ENCODE peak calls at places on chromosomes 5 and 9, in seven cellular contexts. One of them, this sample, is unnamed.

GRCh38 chr5:133690746-133691145 is 78.4 kb upstream of the FSTL4 start:
- DNase-seq in lower leg skin: no peak
- DNase-seq in transverse colon: no peak
- DNase-seq in heart left ventricle: no peak
- DNase-seq in choroid plexus epithelial cell: no peak
- DNase-seq in GM23338: no peak
- DNase-seq in AG04450: no peak
- DNase-seq in this sample: no peak

GRCh38 chr9:127778280-127779135 is at the start of gene SH2D3C:
- DNase-seq in lower leg skin: no peak
- DNase-seq in transverse colon: peak
- DNase-seq in heart left ventricle: peak
- DNase-seq in choroid plexus epithelial cell: peak
- DNase-seq in GM23338: no peak
- DNase-seq in AG04450: no peak
- DNase-seq in this sample: no peak

GRCh38 chr5:62572918-62573514 is 5.6 kb upstream of the LRRC70 start:
- DNase-seq in lower leg skin: no peak
- DNase-seq in transverse colon: no peak
- DNase-seq in heart left ventricle: no peak
- DNase-seq in choroid plexus epithelial cell: no peak
- DNase-seq in GM23338: no peak
- DNase-seq in AG04450: no peak
- DNase-seq in this sample: no peak

GRCh38 chr5:123460296-123460729 is 37.1 kb upstream of the CEP120 start:
- DNase-seq in lower leg skin: no peak
- DNase-seq in transverse colon: peak
- DNase-seq in heart left ventricle: no peak
- DNase-seq in choroid plexus epithelial cell: peak
- DNase-seq in GM23338: peak
- DNase-seq in AG04450: no peak
- DNase-seq in this sample: no peak

GRCh38 chr9:34413229-34413852 is 36.6 kb upstream of the MYORG start:
- DNase-seq in lower leg skin: no peak
- DNase-seq in transverse colon: peak
- DNase-seq in heart left ventricle: peak
- DNase-seq in choroid plexus epithelial cell: peak
- DNase-seq in GM23338: peak
- DNase-seq in AG04450: peak
- DNase-seq in this sample: no peak

GRCh38 chr9:27634879-27635278 is 61.6 kb upstream of the C9orf72 start:
- DNase-seq in lower leg skin: no peak
- DNase-seq in transverse colon: no peak
- DNase-seq in heart left ventricle: no peak
- DNase-seq in choroid plexus epithelial cell: no peak
- DNase-seq in GM23338: no peak
- DNase-seq in AG04450: no peak
- DNase-seq in this sample: no peak

GRCh38 chr5:1896602-1897376 is 14.1 kb upstream of the IRX4 start:
- DNase-seq in lower leg skin: no peak
- DNase-seq in transverse colon: no peak
- DNase-seq in heart left ventricle: no peak
- DNase-seq in choroid plexus epithelial cell: no peak
- DNase-seq in GM23338: no peak
- DNase-seq in AG04450: no peak
- DNase-seq in this sample: no peak

GRCh38 chr5:17996002-17996401 is 361.7 kb downstream of the TAF11L14 start:
- DNase-seq in lower leg skin: no peak
- DNase-seq in transverse colon: no peak
- DNase-seq in heart left ventricle: no peak
- DNase-seq in choroid plexus epithelial cell: no peak
- DNase-seq in GM23338: no peak
- DNase-seq in AG04450: no peak
- DNase-seq in this sample: no peak

GRCh38 chr5:67561145-67561932 is 364.7 kb upstream of the CD180 start:
- DNase-seq in lower leg skin: no peak
- DNase-seq in transverse colon: no peak
- DNase-seq in heart left ventricle: no peak
- DNase-seq in choroid plexus epithelial cell: no peak
- DNase-seq in GM23338: no peak
- DNase-seq in AG04450: no peak
- DNase-seq in this sample: no peak

GRCh38 chr5:74434124-74434899 is 206.2 kb downstream of the ENC1 start:
- DNase-seq in lower leg skin: no peak
- DNase-seq in transverse colon: no peak
- DNase-seq in heart left ventricle: no peak
- DNase-seq in choroid plexus epithelial cell: no peak
- DNase-seq in GM23338: peak
- DNase-seq in AG04450: no peak
- DNase-seq in this sample: no peak

GRCh38 chr9:70100362-70100761 is 56.7 kb downstream of the MAMDC2 start:
- DNase-seq in lower leg skin: no peak
- DNase-seq in transverse colon: peak
- DNase-seq in heart left ventricle: no peak
- DNase-seq in choroid plexus epithelial cell: no peak
- DNase-seq in GM23338: no peak
- DNase-seq in AG04450: no peak
- DNase-seq in this sample: no peak

GRCh38 chr9:133563286-133564213 is 29.0 kb downstream of the ADAMTSL2 start:
- DNase-seq in lower leg skin: no peak
- DNase-seq in transverse colon: peak
- DNase-seq in heart left ventricle: peak
- DNase-seq in choroid plexus epithelial cell: no peak
- DNase-seq in GM23338: no peak
- DNase-seq in AG04450: no peak
- DNase-seq in this sample: no peak

GRCh38 chr9:120439147-120439546 is 140.8 kb downstream of the CDK5RAP2 start:
- DNase-seq in lower leg skin: no peak
- DNase-seq in transverse colon: no peak
- DNase-seq in heart left ventricle: no peak
- DNase-seq in choroid plexus epithelial cell: peak
- DNase-seq in GM23338: peak
- DNase-seq in AG04450: no peak
- DNase-seq in this sample: no peak

GRCh38 chr9:101479337-101480045 is 43.9 kb upstream of the ALDOB start:
- DNase-seq in lower leg skin: no peak
- DNase-seq in transverse colon: peak
- DNase-seq in heart left ventricle: no peak
- DNase-seq in choroid plexus epithelial cell: peak
- DNase-seq in GM23338: peak
- DNase-seq in AG04450: no peak
- DNase-seq in this sample: no peak

GRCh38 chr9:75488082-75488713 is 399.9 kb downstream of the OSTF1 start:
- DNase-seq in lower leg skin: peak
- DNase-seq in transverse colon: no peak
- DNase-seq in heart left ventricle: peak
- DNase-seq in choroid plexus epithelial cell: no peak
- DNase-seq in GM23338: no peak
- DNase-seq in AG04450: no peak
- DNase-seq in this sample: no peak

GRCh38 chr9:108521063-108521462 is 334.7 kb downstream of the ACTL7B start:
- DNase-seq in lower leg skin: no peak
- DNase-seq in transverse colon: no peak
- DNase-seq in heart left ventricle: no peak
- DNase-seq in choroid plexus epithelial cell: peak
- DNase-seq in GM23338: no peak
- DNase-seq in AG04450: peak
- DNase-seq in this sample: no peak

GRCh38 chr9:122186301-122186700 is 26.6 kb downstream of the MORN5 start:
- DNase-seq in lower leg skin: no peak
- DNase-seq in transverse colon: peak
- DNase-seq in heart left ventricle: no peak
- DNase-seq in choroid plexus epithelial cell: no peak
- DNase-seq in GM23338: peak
- DNase-seq in AG04450: no peak
- DNase-seq in this sample: no peak

GRCh38 chr9:84983749-84984148 is 314.2 kb downstream of the NTRK2 start:
- DNase-seq in lower leg skin: no peak
- DNase-seq in transverse colon: no peak
- DNase-seq in heart left ventricle: no peak
- DNase-seq in choroid plexus epithelial cell: no peak
- DNase-seq in GM23338: no peak
- DNase-seq in AG04450: no peak
- DNase-seq in this sample: no peak

GRCh38 chr9:95336281-95336680 is 18.8 kb upstream of the FANCC start:
- DNase-seq in lower leg skin: no peak
- DNase-seq in transverse colon: no peak
- DNase-seq in heart left ventricle: no peak
- DNase-seq in choroid plexus epithelial cell: no peak
- DNase-seq in GM23338: peak
- DNase-seq in AG04450: no peak
- DNase-seq in this sample: no peak

GRCh38 chr9:134396825-134397224 is 70.6 kb downstream of the RXRA start:
- DNase-seq in lower leg skin: no peak
- DNase-seq in transverse colon: no peak
- DNase-seq in heart left ventricle: no peak
- DNase-seq in choroid plexus epithelial cell: no peak
- DNase-seq in GM23338: no peak
- DNase-seq in AG04450: no peak
- DNase-seq in this sample: no peak

GRCh38 chr5:142426129-142426641 is 101.4 kb upstream of the SPRY4 start:
- DNase-seq in lower leg skin: peak
- DNase-seq in transverse colon: peak
- DNase-seq in heart left ventricle: peak
- DNase-seq in choroid plexus epithelial cell: peak
- DNase-seq in GM23338: no peak
- DNase-seq in AG04450: no peak
- DNase-seq in this sample: no peak

GRCh38 chr9:133332381-133332730 is 3.6 kb downstream of the SURF6 start:
- DNase-seq in lower leg skin: no peak
- DNase-seq in transverse colon: no peak
- DNase-seq in heart left ventricle: no peak
- DNase-seq in choroid plexus epithelial cell: no peak
- DNase-seq in GM23338: no peak
- DNase-seq in AG04450: no peak
- DNase-seq in this sample: no peak

GRCh38 chr9:3954950-3955670 is 344.8 kb downstream of the GLIS3 start:
- DNase-seq in lower leg skin: no peak
- DNase-seq in transverse colon: no peak
- DNase-seq in heart left ventricle: no peak
- DNase-seq in choroid plexus epithelial cell: peak
- DNase-seq in GM23338: peak
- DNase-seq in AG04450: no peak
- DNase-seq in this sample: no peak

GRCh38 chr5:133786432-133786831 is 174.1 kb upstream of the FSTL4 start:
- DNase-seq in lower leg skin: peak
- DNase-seq in transverse colon: no peak
- DNase-seq in heart left ventricle: no peak
- DNase-seq in choroid plexus epithelial cell: no peak
- DNase-seq in GM23338: no peak
- DNase-seq in AG04450: no peak
- DNase-seq in this sample: no peak

GRCh38 chr9:131721096-131721495 is 18.8 kb downstream of the RAPGEF1 start:
- DNase-seq in lower leg skin: no peak
- DNase-seq in transverse colon: no peak
- DNase-seq in heart left ventricle: no peak
- DNase-seq in choroid plexus epithelial cell: no peak
- DNase-seq in GM23338: no peak
- DNase-seq in AG04450: no peak
- DNase-seq in this sample: no peak

GRCh38 chr9:129838707-129839259 is 3.5 kb downstream of the USP20 start:
- DNase-seq in lower leg skin: no peak
- DNase-seq in transverse colon: no peak
- DNase-seq in heart left ventricle: no peak
- DNase-seq in choroid plexus epithelial cell: peak
- DNase-seq in GM23338: no peak
- DNase-seq in AG04450: peak
- DNase-seq in this sample: peak

GRCh38 chr5:104540448-104540847 is 977.9 kb upstream of the NUDT12 start:
- DNase-seq in lower leg skin: no peak
- DNase-seq in transverse colon: peak
- DNase-seq in heart left ventricle: no peak
- DNase-seq in choroid plexus epithelial cell: peak
- DNase-seq in GM23338: no peak
- DNase-seq in AG04450: peak
- DNase-seq in this sample: no peak

GRCh38 chr9:109708507-109708945 is 71.5 kb upstream of the PALM2AKAP2 start:
- DNase-seq in lower leg skin: no peak
- DNase-seq in transverse colon: no peak
- DNase-seq in heart left ventricle: peak
- DNase-seq in choroid plexus epithelial cell: peak
- DNase-seq in GM23338: no peak
- DNase-seq in AG04450: no peak
- DNase-seq in this sample: peak
- H3K4me3 ChIP-seq in lower leg skin: no peak
- H3K4me3 ChIP-seq in transverse colon: no peak
- H3K4me3 ChIP-seq in heart left ventricle: no peak
- H3K4me3 ChIP-seq in choroid plexus epithelial cell: no peak
- H3K4me3 ChIP-seq in GM23338: no peak
- H3K4me3 ChIP-seq in AG04450: no peak
- H3K4me3 ChIP-seq in this sample: no peak

GRCh38 chr9:110077926-110078325 is 130.0 kb downstream of the C9orf152 start:
- DNase-seq in lower leg skin: no peak
- DNase-seq in transverse colon: no peak
- DNase-seq in heart left ventricle: no peak
- DNase-seq in choroid plexus epithelial cell: no peak
- DNase-seq in GM23338: no peak
- DNase-seq in AG04450: no peak
- DNase-seq in this sample: no peak
- TF ChIP-seq CTCF in lower leg skin: no peak
- TF ChIP-seq CTCF in transverse colon: no peak
- TF ChIP-seq CTCF in heart left ventricle: no peak
- TF ChIP-seq CTCF in choroid plexus epithelial cell: no peak
- TF ChIP-seq CTCF in GM23338: no peak
- TF ChIP-seq CTCF in AG04450: no peak
- TF ChIP-seq CTCF in this sample: no peak

GRCh38 chr9:72304538-72304937 is 60.5 kb downstream of the ZFAND5 start:
- DNase-seq in lower leg skin: no peak
- DNase-seq in transverse colon: no peak
- DNase-seq in heart left ventricle: no peak
- DNase-seq in choroid plexus epithelial cell: no peak
- DNase-seq in GM23338: no peak
- DNase-seq in AG04450: no peak
- DNase-seq in this sample: no peak
- H3K4me3 ChIP-seq in lower leg skin: no peak
- H3K4me3 ChIP-seq in transverse colon: peak
- H3K4me3 ChIP-seq in heart left ventricle: peak
- H3K4me3 ChIP-seq in choroid plexus epithelial cell: peak
- H3K4me3 ChIP-seq in GM23338: no peak
- H3K4me3 ChIP-seq in AG04450: no peak
- H3K4me3 ChIP-seq in this sample: no peak

GRCh38 chr5:180090769-180091546 is 19.4 kb upstream of the RNF130 start:
- DNase-seq in lower leg skin: peak
- DNase-seq in transverse colon: peak
- DNase-seq in heart left ventricle: no peak
- DNase-seq in choroid plexus epithelial cell: peak
- DNase-seq in GM23338: peak
- DNase-seq in AG04450: no peak
- DNase-seq in this sample: no peak
- TF ChIP-seq CTCF in lower leg skin: no peak
- TF ChIP-seq CTCF in transverse colon: no peak
- TF ChIP-seq CTCF in heart left ventricle: no peak
- TF ChIP-seq CTCF in choroid plexus epithelial cell: peak
- TF ChIP-seq CTCF in GM23338: peak
- TF ChIP-seq CTCF in AG04450: peak
- TF ChIP-seq CTCF in this sample: peak

GRCh38 chr5:97658116-97658900 is 475.3 kb upstream of the RIOK2 start:
- DNase-seq in lower leg skin: no peak
- DNase-seq in transverse colon: no peak
- DNase-seq in heart left ventricle: no peak
- DNase-seq in choroid plexus epithelial cell: no peak
- DNase-seq in GM23338: no peak
- DNase-seq in AG04450: no peak
- DNase-seq in this sample: no peak

GRCh38 chr5:97657239-97657638 is 474.2 kb upstream of the RIOK2 start:
- DNase-seq in lower leg skin: no peak
- DNase-seq in transverse colon: no peak
- DNase-seq in heart left ventricle: no peak
- DNase-seq in choroid plexus epithelial cell: no peak
- DNase-seq in GM23338: no peak
- DNase-seq in AG04450: no peak
- DNase-seq in this sample: no peak
- H3K4me3 ChIP-seq in lower leg skin: no peak
- H3K4me3 ChIP-seq in transverse colon: no peak
- H3K4me3 ChIP-seq in heart left ventricle: no peak
- H3K4me3 ChIP-seq in choroid plexus epithelial cell: no peak
- H3K4me3 ChIP-seq in GM23338: no peak
- H3K4me3 ChIP-seq in AG04450: no peak
- H3K4me3 ChIP-seq in this sample: no peak

This sample was measured in BJ.